ENCODE peak calls at places on chromosomes 16 and 17, in five cellular contexts. Q is 8988T; L is H7; H is stimulated activated CD4-positive, alpha-beta T cell treated with anti-CD3 and anti-CD28 coated beads, Interleukin-1b, Interleukin-23, amount 100 ng/mL, for 24 hours; X is NCI-H1417. F is an unnamed sample.

GRCh38 chr16:80824623-80825364 is 20.4 kb upstream of the CDYL2 start:
- DNase-seq in Q (peak), L (peak), H (peak), X (peak), F (no peak)

GRCh38 chr17:44956076-44956475 is 8.5 kb upstream of the KIF18B start:
- DNase-seq in Q (no peak), L (no peak), H (no peak), X (no peak), F (no peak)

GRCh38 chr17:41329279-41329925 is 13.9 kb upstream of the KRTAP17-1 start:
- DNase-seq in Q (peak), L (peak), H (no peak), X (peak), F (no peak)

GRCh38 chr16:89409161-89409711 is 81.1 kb downstream of the ANKRD11 start:
- DNase-seq in Q (no peak), L (no peak), H (peak), X (no peak), F (no peak)

GRCh38 chr17:65678534-65678933 is 117.1 kb upstream of the AXIN2 start:
- DNase-seq in Q (no peak), L (no peak), H (no peak), X (peak), F (no peak)

GRCh38 chr17:19940722-19941464 is 36.7 kb downstream of the AKAP10 start:
- DNase-seq in Q (no peak), L (no peak), H (no peak), X (no peak), F (no peak)

GRCh38 chr17:6919158-6919557 is 76.7 kb upstream of the ALOX12 start:
- DNase-seq in Q (no peak), L (no peak), H (no peak), X (no peak), F (no peak)

GRCh38 chr16:65994305-65994704 is 372.2 kb upstream of the CDH5 start:
- DNase-seq in Q (no peak), L (no peak), H (no peak), X (no peak), F (no peak)

GRCh38 chr16:65200857-65201256 is 79.0 kb upstream of the CDH11 start:
- DNase-seq in Q (no peak), L (no peak), H (no peak), X (no peak), F (no peak)

GRCh38 chr16:85423186-85423550 is 190.0 kb upstream of the GSE1 start:
- DNase-seq in Q (no peak), L (no peak), H (no peak), X (no peak), F (no peak)

GRCh38 chr17:57421393-57421717 is 165.0 kb downstream of the MSI2 start:
- DNase-seq in Q (no peak), L (no peak), H (no peak), X (no peak), F (no peak)

GRCh38 chr17:7294614-7295153 is at the start of gene YBX2:
- DNase-seq in Q (peak), L (peak), H (peak), X (peak), F (peak)

GRCh38 chr17:45372325-45372869 is 55.6 kb upstream of the MAP3K14 start:
- DNase-seq in Q (no peak), L (peak), H (no peak), X (no peak), F (no peak)

GRCh38 chr17:37824534-37825485 is 80.0 kb upstream of the HNF1B start:
- DNase-seq in Q (peak), L (peak), H (no peak), X (no peak), F (no peak)

GRCh38 chr16:52812945-52813556 is 239.6 kb downstream of the CHD9NB start:
- DNase-seq in Q (no peak), L (no peak), H (no peak), X (no peak), F (no peak)

GRCh38 chr17:29565643-29566472 is 979 bp downstream of the ABHD15 start:
- DNase-seq in Q (peak), L (peak), H (no peak), X (peak), F (peak)

GRCh38 chr17:27573971-27574525 is 56.9 kb upstream of the LGALS9 start:
- DNase-seq in Q (no peak), L (no peak), H (no peak), X (no peak), F (no peak)

GRCh38 chr17:56715613-56716357 is 117.9 kb downstream of the C17orf67 start:
- DNase-seq in Q (peak), L (peak), H (peak), X (peak), F (peak)

GRCh38 chr16:630815-631405 is at the start of gene WFIKKN1:
- DNase-seq in Q (no peak), L (peak), H (no peak), X (peak), F (no peak)

GRCh38 chr17:50785942-50786570 is 18.7 kb upstream of the ANKRD40CL start:
- DNase-seq in Q (no peak), L (no peak), H (no peak), X (peak), F (no peak)

GRCh38 chr17:43578699-43579569 is 32.8 kb upstream of the ETV4 start:
- DNase-seq in Q (no peak), L (peak), H (no peak), X (peak), F (no peak)

GRCh38 chr17:66446419-66446818 is 144.0 kb downstream of the PRKCA start:
- DNase-seq in Q (no peak), L (no peak), H (no peak), X (no peak), F (no peak)

GRCh38 chr17:4073983-4074830 is 68.6 kb downstream of the ZZEF1 start:
- DNase-seq in Q (no peak), L (no peak), H (no peak), X (no peak), F (no peak)

GRCh38 chr16:30456302-30456701 is 10.6 kb upstream of the SEPHS2 start:
- DNase-seq in Q (no peak), L (no peak), H (no peak), X (no peak), F (no peak)

GRCh38 chr17:75036643-75037268 is 10.0 kb downstream of the ATP5PD start:
- DNase-seq in Q (no peak), L (peak), H (peak), X (peak), F (peak)

GRCh38 chr16:53147500-53148065 is 92.8 kb downstream of the CHD9 start:
- DNase-seq in Q (no peak), L (no peak), H (no peak), X (no peak), F (no peak)

GRCh38 chr16:87970206-87970605 is 19.0 kb downstream of the BANP start:
- DNase-seq in Q (no peak), L (no peak), H (no peak), X (no peak), F (no peak)

GRCh38 chr16:53261276-53261675 is 173.0 kb upstream of the RBL2 start:
- DNase-seq in Q (no peak), L (no peak), H (no peak), X (no peak), F (no peak)

GRCh38 chr17:51079049-51079448 is 41.6 kb downstream of the SPAG9 start:
- DNase-seq in Q (no peak), L (no peak), H (no peak), X (no peak), F (no peak)

GRCh38 chr17:72826602-72827001 is 265.9 kb downstream of the SLC39A11 start:
- DNase-seq in Q (no peak), L (no peak), H (no peak), X (no peak), F (no peak)

GRCh38 chr17:64313577-64313976 is 50.5 kb upstream of the TEX2 start:
- DNase-seq in Q (no peak), L (no peak), H (no peak), X (no peak), F (no peak)

GRCh38 chr16:9372934-9373890 is 281.8 kb downstream of the HAPSTR1 start:
- DNase-seq in Q (no peak), L (peak), H (no peak), X (no peak), F (no peak)

GRCh38 chr16:65121870-65122723 is at the start of gene CDH11:
- DNase-seq in Q (no peak), L (peak), H (no peak), X (no peak), F (no peak)

GRCh38 chr16:56732832-56733231 is 2.9 kb downstream of the NUP93 start:
- DNase-seq in Q (no peak), L (no peak), H (peak), X (no peak), F (no peak)

GRCh38 chr17:77318491-77319210 is 177.9 kb downstream of the SEC14L1 start:
- DNase-seq in Q (no peak), L (peak), H (no peak), X (no peak), F (no peak)

GRCh38 chr17:39866013-39866730 is 1.8 kb upstream of the ZPBP2 start:
- DNase-seq in Q (no peak), L (no peak), H (no peak), X (no peak), F (no peak)

GRCh38 chr16:24539850-24540484 is 601 bp downstream of the RBBP6 start:
- DNase-seq in Q (peak), L (no peak), H (peak), X (no peak), F (peak)

GRCh38 chr17:50575581-50576210 is 15.2 kb downstream of the CACNA1G start:
- DNase-seq in Q (no peak), L (peak), H (no peak), X (peak), F (peak)

GRCh38 chr16:3548859-3549258 is 28.3 kb downstream of the NLRC3 start:
- DNase-seq in Q (no peak), L (no peak), H (no peak), X (no peak), F (no peak)

F was measured in NCI-H2171.